ENCODE peak calls at places on chromosomes 6 and 20, in four cellular contexts. D is bronchial epithelial cell, I is fibroblast of mammary gland, J is cardiac muscle cell. G is an unnamed sample.
A peak's percentile ranks its signal among the peaks of the same experiment; 100 is the strongest.

GRCh38 chr20:59850018-59850641 is 83.3 kb downstream of the SYCP2 start:
- DNase-seq in D (peak; percentile 53), J (peak; percentile 30), I (peak; percentile 52), G (no peak)

GRCh38 chr6:168155193-168155592 is 76.2 kb upstream of the FRMD1 start:
- DNase-seq in D (peak; percentile 52), J (no peak), I (peak; percentile 63), G (no peak)

GRCh38 chr20:44134897-44135810 is 51.8 kb downstream of the JPH2 start:
- DNase-seq in I (no peak), D (no peak), J (peak; percentile 45), G (no peak)

GRCh38 chr6:169845426-169846285 is 94.2 kb downstream of the ERMARD start:
- DNase-seq in I (no peak), D (no peak), J (no peak), G (no peak)

GRCh38 chr6:164230259-164230658 is 815.7 kb downstream of the QKI start:
- DNase-seq in J (no peak), I (peak; percentile 82), D (no peak), G (no peak)

GRCh38 chr20:37992802-37993538 is 40.3 kb downstream of the TTI1 start:
- DNase-seq in D (peak; percentile 92), I (peak; percentile 86), J (peak; percentile 92), G (peak; percentile 55)

GRCh38 chr6:131379951-131380350 is 193.1 kb upstream of the ARG1 start:
- DNase-seq in I (peak; percentile 80), J (no peak), D (peak; percentile 32), G (no peak)

GRCh38 chr6:4775591-4776492 is at the start of gene CDYL:
- DNase-seq in J (peak; percentile 93), I (peak; percentile 77), D (peak; percentile 58), G (peak; percentile 94)

GRCh38 chr20:51803157-51803854 is 985 bp upstream of the SALL4 start:
- DNase-seq in D (peak; percentile 21), I (no peak), J (no peak), G (no peak)

GRCh38 chr6:117275205-117275604 is 9.8 kb downstream of the VGLL2 start:
- DNase-seq in J (no peak), D (no peak), I (no peak), G (no peak)

GRCh38 chr6:44223471-44224153 is at the start of gene SLC29A1:
- DNase-seq in J (peak; percentile 87), I (no peak), D (no peak), G (peak; percentile 97)

GRCh38 chr6:12709116-12709515 is 7.5 kb upstream of the PHACTR1 start:
- DNase-seq in J (no peak), D (peak; percentile 23), I (peak; percentile 19), G (no peak)

GRCh38 chr6:76330031-76330430 is 257.6 kb upstream of the IMPG1 start:
- DNase-seq in I (no peak), J (no peak), D (no peak), G (no peak)

GRCh38 chr6:151269318-151269995 is 29.7 kb downstream of the AKAP12 start:
- DNase-seq in J (no peak), D (peak; percentile 87), I (peak; percentile 94), G (no peak)

GRCh38 chr20:59585714-59586404 is 18.5 kb upstream of the PHACTR3 start:
- DNase-seq in I (no peak), J (no peak), D (no peak), G (no peak)

GRCh38 chr6:122122202-122122601 is 277.2 kb upstream of the HSF2 start:
- DNase-seq in I (no peak), J (no peak), D (no peak), G (no peak)

GRCh38 chr20:38158701-38159325 is 6.3 kb downstream of the TGM2 start:
- DNase-seq in D (no peak), I (no peak), J (peak; percentile 31), G (no peak)

GRCh38 chr20:18632196-18632789 is 44.4 kb downstream of the DTD1 start:
- DNase-seq in J (peak; percentile 81), I (peak; percentile 64), D (peak; percentile 31), G (peak; percentile 70)

GRCh38 chr6:170201361-170201760 is 89.5 kb downstream of the DLL1 start:
- DNase-seq in I (no peak), J (no peak), D (no peak), G (no peak)

GRCh38 chr6:16236648-16237199 is 1.7 kb upstream of the GMPR start:
- DNase-seq in D (no peak), J (no peak), I (peak; percentile 59), G (no peak)

GRCh38 chr6:151279891-151280290 is 40.1 kb downstream of the AKAP12 start:
- DNase-seq in D (no peak), I (no peak), J (no peak), G (no peak)

GRCh38 chr6:30821862-30822784 is 62.2 kb upstream of the DDR1 start:
- DNase-seq in I (peak; percentile 51), D (peak; percentile 84), J (peak; percentile 30), G (no peak)

GRCh38 chr6:125957845-125958244 is 1.3 kb downstream of the HINT3 start:
- DNase-seq in J (no peak), I (peak; percentile 71), D (peak; percentile 85), G (no peak)

GRCh38 chr20:32993484-32994050 is 10.7 kb downstream of the SUN5 start:
- DNase-seq in J (no peak), D (no peak), I (no peak), G (no peak)

GRCh38 chr6:13307508-13307995 is 20.8 kb downstream of the TBC1D7 start:
- DNase-seq in J (no peak), D (peak; percentile 99), I (peak; percentile 83), G (no peak)

GRCh38 chr6:137823826-137824501 is 43.1 kb upstream of the TNFAIP3 start:
- DNase-seq in J (peak; percentile 51), I (peak; percentile 51), D (no peak), G (peak; percentile 62)

GRCh38 chr20:11754451-11754850 is 163.2 kb upstream of the BTBD3 start:
- DNase-seq in D (no peak), I (no peak), J (no peak), G (no peak)

GRCh38 chr6:134031696-134032255 is 20.6 kb downstream of the SLC2A12 start:
- DNase-seq in J (no peak), D (peak; percentile 62), I (peak; percentile 19), G (no peak)

GRCh38 chr6:93242049-93242448 is 177.3 kb downstream of the EPHA7 start:
- DNase-seq in D (no peak), J (no peak), I (no peak), G (no peak)

GRCh38 chr6:160477901-160478300 is 129.7 kb downstream of the SLC22A3 start:
- DNase-seq in D (peak; percentile 55), I (no peak), J (no peak), G (no peak)

GRCh38 chr6:111573892-111574800 is 31.5 kb downstream of the TRAF3IP2 start:
- DNase-seq in J (no peak), D (peak; percentile 91), I (peak; percentile 98), G (no peak)

GRCh38 chr6:102907181-102907580 is 1513.7 kb downstream of the GRIK2 start:
- DNase-seq in I (no peak), D (no peak), J (no peak), G (no peak)
- TF ChIP-seq CTCF in I (no peak), D (no peak), J (no peak), G (no peak)

GRCh38 chr20:64271636-64272035 is 16.1 kb downstream of the PCMTD2 start:
- DNase-seq in D (no peak), I (no peak), J (no peak), G (no peak)
- TF ChIP-seq CTCF in D (no peak), I (no peak), J (no peak), G (no peak)

DNA sequence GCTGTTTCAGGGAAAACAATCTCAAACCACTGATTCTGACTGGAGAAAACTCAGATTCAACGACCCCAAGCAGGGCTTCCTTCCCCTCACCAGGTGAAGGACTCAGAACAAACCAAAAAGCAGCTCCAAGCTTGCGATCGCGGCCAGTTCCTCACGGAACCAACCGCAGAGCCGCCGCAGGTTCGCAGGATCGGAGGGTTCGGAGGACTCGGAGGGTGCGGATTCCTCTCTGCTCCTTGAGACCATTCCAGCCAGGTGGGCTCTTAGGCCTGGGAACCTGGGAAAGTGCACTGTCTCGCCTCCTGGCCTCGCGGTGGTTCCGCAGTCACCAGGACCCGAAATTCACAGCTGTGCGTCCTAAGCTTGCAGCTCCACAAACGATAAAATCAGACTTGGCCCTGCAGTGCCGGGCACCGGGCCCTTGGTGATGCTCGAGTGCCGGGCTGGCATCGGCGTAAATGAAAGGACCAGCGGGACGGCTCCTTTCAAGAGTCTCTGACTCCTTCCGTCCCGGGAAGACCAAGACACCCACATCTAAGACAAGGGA is 70.0 kb upstream of the PRSS16 start:
- DNase-seq in J (peak; percentile 83), I (peak; percentile 85), D (peak; percentile 80), G (peak; percentile 60)
- TF ChIP-seq CTCF in J (peak; percentile 50), I (peak; percentile 41), D (peak; percentile 68), G (peak; percentile 54)

GRCh38 chr20:25220810-25221591 is 25.5 kb downstream of the ENTPD6 start:
- DNase-seq in I (no peak), J (no peak), D (no peak), G (no peak)

GRCh38 chr20:25218492-25218891 is 23.0 kb downstream of the ENTPD6 start:
- DNase-seq in J (no peak), I (no peak), D (no peak), G (no peak)

GRCh38 chr20:25219365-25219764 is 23.9 kb downstream of the ENTPD6 start:
- DNase-seq in I (no peak), D (no peak), J (no peak), G (no peak)

GRCh38 chr20:25221592-25222460 is 26.1 kb upstream of the PYGB start:
- DNase-seq in D (no peak), J (no peak), I (no peak), G (no peak)

DNA sequence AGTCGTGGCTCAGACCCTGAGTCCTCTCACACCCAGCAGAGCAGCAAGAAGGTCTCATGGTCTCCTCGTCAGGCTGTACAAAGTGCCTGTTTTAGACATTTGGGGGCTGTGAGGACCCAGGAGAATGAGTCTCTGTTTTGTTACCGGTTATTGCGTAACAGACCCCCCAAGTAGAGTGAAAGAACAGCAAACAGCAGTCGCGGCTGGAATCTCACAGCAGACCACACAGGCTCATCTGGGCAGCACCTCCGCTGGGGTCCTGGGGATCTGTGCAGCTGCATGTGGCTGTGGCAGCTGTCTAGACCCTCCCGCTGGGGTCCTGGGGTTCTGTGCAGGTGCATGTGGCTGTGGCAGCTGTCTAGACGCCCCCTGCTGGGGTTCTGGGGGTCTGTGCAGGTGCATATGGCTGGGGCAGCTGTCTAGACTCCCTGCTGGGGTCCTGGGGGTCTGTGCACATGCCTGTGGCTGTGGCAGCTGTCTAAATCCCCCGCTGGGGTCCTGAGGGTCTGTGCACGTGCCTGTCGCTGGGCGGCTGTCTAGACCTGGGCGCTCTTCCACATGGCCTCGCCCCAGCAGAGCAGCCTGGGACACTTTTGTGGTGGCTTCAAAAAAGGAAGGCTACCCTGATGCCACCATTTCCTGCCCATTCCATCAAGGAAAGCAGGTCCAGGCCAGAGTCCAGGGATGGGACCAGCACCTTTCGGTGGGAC is 24.7 kb downstream of the ENTPD6 start:
- DNase-seq in J (peak; percentile 34), D (no peak), I (peak; percentile 20), G (no peak)
- TF ChIP-seq CTCF in J (peak; percentile 29), D (peak; percentile 12), I (no peak), G (peak; percentile 57)

GRCh38 chr20:62195736-62196135 is 12.9 kb downstream of the MTG2 start:
- DNase-seq in D (no peak), I (no peak), J (no peak), G (no peak)
- TF ChIP-seq CTCF in D (no peak), I (no peak), J (no peak), G (no peak)

G was measured in WERI-Rb-1.